ENCODE peak calls at places on chromosomes 7 and 10, in four cellular contexts. L is HCT116, O is heart left ventricle, D is uterus. N is an unnamed sample. For H3K4me1, the result is how much of the 10 kb centered on the place peaks cover.

GRCh38 chr10:69360485-69361302 is 56.0 kb downstream of the TACR2 start:
- DNase-seq in L (no peak), O (peak), D (peak), N (peak)

GRCh38 chr7:130150587-130150986 is 54.6 kb downstream of the TMEM209 start:
- DNase-seq in L (no peak), O (no peak), D (no peak), N (no peak)

GRCh38 chr10:102452672-102453340 is 1.5 kb upstream of the C10orf95 start:
- DNase-seq in L (peak), O (no peak), D (no peak), N (peak)

GRCh38 chr7:20298486-20298901 is 32.2 kb upstream of the ITGB8 start:
- DNase-seq in L (no peak), O (no peak), D (no peak), N (no peak)

GRCh38 chr10:6239213-6239991 is 36.7 kb downstream of the PFKFB3 start:
- DNase-seq in L (peak), O (no peak), D (peak), N (peak)

GRCh38 chr10:24456319-24456718 is 247.4 kb downstream of the KIAA1217 start:
- DNase-seq in L (no peak), O (no peak), D (no peak), N (no peak)

GRCh38 chr10:32166365-32166764 is 110.1 kb upstream of the KIF5B start:
- DNase-seq in L (no peak), O (no peak), D (no peak), N (no peak)

GRCh38 chr7:31896929-31897328 is 173.3 kb downstream of the PDE1C start:
- DNase-seq in L (no peak), O (no peak), D (no peak), N (no peak)

GRCh38 chr10:124323145-124323725 is 95.5 kb downstream of the OAT start:
- DNase-seq in L (no peak), O (no peak), D (no peak), N (no peak)

GRCh38 chr7:99313204-99313573 is 12.5 kb upstream of the ARPC1A start:
- DNase-seq in L (no peak), O (no peak), D (no peak), N (no peak)

GRCh38 chr10:5551531-5552375 is 27.0 kb downstream of the CALML3 start:
- DNase-seq in L (no peak), O (peak), D (no peak), N (no peak)

GRCh38 chr7:118232837-118233236 is 8.3 kb downstream of the ANKRD7 start:
- DNase-seq in L (no peak), O (no peak), D (no peak), N (no peak)

GRCh38 chr10:91340613-91341362 is 69.4 kb upstream of the HECTD2 start:
- DNase-seq in L (no peak), O (no peak), D (no peak), N (peak)

GRCh38 chr7:144048648-144049047 is at the start of gene OR2A5:
- DNase-seq in L (no peak), O (no peak), D (no peak), N (no peak)

GRCh38 chr7:55975944-55976633 is 11.7 kb downstream of the NIPSNAP2 start:
- DNase-seq in L (no peak), O (no peak), D (no peak), N (no peak)

GRCh38 chr10:124332426-124332825 is 86.3 kb downstream of the OAT start:
- DNase-seq in L (no peak), O (no peak), D (no peak), N (no peak)

GRCh38 chr7:45978010-45978681 is 57.1 kb upstream of the IGFBP3 start:
- DNase-seq in L (peak), O (no peak), D (peak), N (no peak)

GRCh38 chr7:25124485-25125136 is 449 bp downstream of the CYCS start:
- DNase-seq in L (no peak), O (no peak), D (no peak), N (peak)

GRCh38 chr7:87330942-87331341 is 14.5 kb upstream of the CROT start:
- DNase-seq in L (no peak), O (no peak), D (no peak), N (no peak)

GRCh38 chr7:3760696-3761095 is 459.6 kb downstream of the SDK1 start:
- DNase-seq in L (no peak), O (no peak), D (no peak), N (no peak)

GRCh38 chr7:84232653-84233052 is 38.1 kb upstream of the SEMA3A start:
- DNase-seq in L (no peak), O (no peak), D (no peak), N (no peak)

GRCh38 chr10:30000802-30001571 is 58.4 kb downstream of the JCAD start:
- DNase-seq in L (no peak), O (no peak), D (peak), N (peak)

GRCh38 chr7:139626817-139627216 is 103.3 kb downstream of the CLEC2L start:
- DNase-seq in L (no peak), O (no peak), D (no peak), N (no peak)

GRCh38 chr10:76115471-76116155 is 684.2 kb downstream of the LRMDA start:
- DNase-seq in L (no peak), O (no peak), D (no peak), N (peak)

GRCh38 chr10:102001435-102002068 is 54.4 kb downstream of the ARMH3 start:
- DNase-seq in L (no peak), O (no peak), D (no peak), N (no peak)

GRCh38 chr7:100791881-100792666 is 35.2 kb downstream of the EPHB4 start:
- DNase-seq in L (no peak), O (no peak), D (no peak), N (no peak)

GRCh38 chr7:35849158-35849831 is 48.4 kb downstream of the SEPTIN7 start:
- DNase-seq in L (no peak), O (no peak), D (no peak), N (no peak)

GRCh38 chr7:71017602-71018001 is 114.3 kb upstream of the GALNT17 start:
- DNase-seq in L (no peak), O (no peak), D (no peak), N (no peak)

GRCh38 chr7:135745702-135746312 is 2.8 kb downstream of the FAM180A start:
- DNase-seq in L (peak), O (no peak), D (peak), N (peak)

GRCh38 chr7:81210092-81211064 is 291.5 kb upstream of the SEMA3C start:
- DNase-seq in L (no peak), O (no peak), D (no peak), N (no peak)

GRCh38 chr10:27369832-27370231 is 129.2 kb upstream of the ACBD5 start:
- DNase-seq in L (no peak), O (no peak), D (no peak), N (no peak)

GRCh38 chr10:21169271-21169670 is 272.2 kb upstream of the NEBL start:
- DNase-seq in L (no peak), O (no peak), D (no peak), N (no peak)

GRCh38 chr7:139708541-139708940 is 69.3 kb downstream of the HIPK2 start:
- DNase-seq in L (no peak), O (no peak), D (no peak), N (no peak)

GRCh38 chr10:93173867-93174845 is 100.5 kb downstream of the CYP26A1 start:
- DNase-seq in L (no peak), O (no peak), D (no peak), N (no peak)

GRCh38 chr10:88157981-88158465 is 294.6 kb downstream of the PTEN start:
- DNase-seq in L (no peak), O (no peak), D (peak), N (no peak)

GRCh38 chr7:92973964-92974363 is 137.6 kb upstream of the CDK6 start:
- DNase-seq in L (no peak), O (no peak), D (no peak), N (no peak)

DNA sequence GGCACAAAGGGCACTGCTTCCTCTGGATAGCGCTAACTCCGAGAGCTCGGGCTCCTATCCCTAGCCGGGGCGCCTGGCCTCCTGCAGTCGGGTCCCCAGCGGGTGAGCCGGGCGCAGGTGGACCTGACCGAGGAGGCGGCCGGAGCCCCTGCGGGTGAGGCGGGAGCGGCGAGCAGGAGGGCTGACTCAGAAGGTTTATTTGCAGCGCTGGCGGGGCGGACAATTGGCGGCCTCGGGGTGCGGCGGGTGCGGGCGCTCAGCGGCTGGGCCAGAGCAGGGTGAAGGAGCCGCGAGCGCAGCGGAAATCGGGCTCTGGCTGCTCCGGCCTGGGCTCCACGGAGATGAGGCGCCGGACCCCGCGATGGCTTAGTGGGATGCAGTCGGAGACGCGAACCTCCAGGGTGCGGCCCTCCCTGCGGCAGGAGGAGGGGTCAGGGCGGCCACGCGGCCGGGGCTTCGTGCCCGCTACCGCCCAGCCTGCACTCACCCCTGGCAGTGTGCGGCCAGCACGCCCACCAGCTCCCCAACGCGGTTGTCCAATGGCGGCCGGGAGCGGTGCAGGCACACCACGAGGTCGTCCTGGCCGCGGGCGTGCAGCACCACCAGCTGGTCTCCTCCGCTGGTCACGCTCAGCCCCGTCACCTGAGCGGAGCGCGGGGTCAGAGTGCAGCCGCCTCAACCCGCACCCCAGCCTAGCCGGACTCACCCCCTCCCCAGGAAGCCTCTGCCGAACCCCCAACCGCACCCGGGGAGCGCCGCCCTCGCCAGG is 16.1 kb downstream of the MYO1G start:
- DNase-seq in L (no peak), O (no peak), D (no peak), N (peak)
- TF ChIP-seq POLR2A in L (no peak), O (no peak), D (no peak), N (no peak)

GRCh38 chr10:31100176-31100575 is 68.5 kb upstream of the ZNF438 start:
- DNase-seq in L (no peak), O (no peak), D (no peak), N (no peak)

GRCh38 chr10:31099664-31100063 is 68.0 kb upstream of the ZNF438 start:
- DNase-seq in L (peak), O (no peak), D (no peak), N (no peak)

GRCh38 chr10:31099101-31099500 is 67.4 kb upstream of the ZNF438 start:
- DNase-seq in L (no peak), O (no peak), D (no peak), N (no peak)

GRCh38 chr10:31101123-31101522 is 69.5 kb upstream of the ZNF438 start:
- DNase-seq in L (peak), O (no peak), D (no peak), N (no peak)

GRCh38 chr10:31100662-31101061 is 69.0 kb upstream of the ZNF438 start:
- DNase-seq in L (no peak), O (no peak), D (no peak), N (no peak)
- H3K4me1 ChIP-seq in L (under half), O (under half), D (under half), N (under half)

GRCh38 chr10:115814542-115814941 is 458.5 kb downstream of the GFRA1 start:
- DNase-seq in L (no peak), O (no peak), D (no peak), N (no peak)

GRCh38 chr10:115818015-115818414 is 455.0 kb downstream of the GFRA1 start:
- DNase-seq in L (no peak), O (no peak), D (no peak), N (no peak)
- H3K4me3 ChIP-seq in L (no peak), O (no peak), D (no peak), N (no peak)

DNA sequence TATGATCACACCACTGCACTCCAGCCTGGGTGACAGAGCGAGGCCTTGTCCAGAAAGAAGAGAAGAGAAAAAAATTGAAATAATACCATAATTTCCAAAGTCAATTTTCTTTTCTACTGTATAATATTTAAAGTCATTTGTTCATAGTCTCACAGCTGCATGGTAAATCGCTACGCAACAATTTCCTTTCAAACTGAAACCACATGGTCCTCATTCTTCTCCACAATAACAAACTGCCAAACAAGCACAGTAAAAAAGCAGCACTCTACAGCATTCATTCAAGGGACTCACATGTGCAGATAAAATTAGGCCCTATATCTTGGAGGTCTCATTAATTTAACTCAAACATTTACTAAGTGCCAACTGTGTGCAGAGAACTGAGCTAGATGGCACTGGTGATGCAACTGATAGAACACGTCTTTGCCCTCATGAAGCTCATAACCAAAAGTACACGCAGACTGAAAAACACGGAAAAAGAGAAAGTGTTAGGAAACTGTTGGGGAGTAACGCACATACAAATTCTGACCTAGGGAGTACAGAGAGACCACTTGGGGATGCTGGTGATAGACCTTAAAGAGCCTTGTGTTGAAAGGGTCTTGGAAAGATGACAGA is 68.4 kb upstream of the SRRM3 start:
- DNase-seq in L (no peak), O (no peak), D (no peak), N (no peak)
- TF ChIP-seq POLR2A in L (no peak), O (no peak), D (no peak), N (no peak)

GRCh38 chr10:80541144-80541750 is 3.5 kb downstream of the SH2D4B start:
- DNase-seq in L (no peak), O (peak), D (no peak), N (no peak)

GRCh38 chr10:80540644-80541143 is 3.0 kb downstream of the SH2D4B start:
- DNase-seq in L (no peak), O (no peak), D (no peak), N (no peak)

GRCh38 chr10:80539421-80539999 is 1.8 kb downstream of the SH2D4B start:
- DNase-seq in L (no peak), O (no peak), D (no peak), N (no peak)

GRCh38 chr10:80538481-80539185 is 931 bp downstream of the SH2D4B start:
- DNase-seq in L (no peak), O (no peak), D (no peak), N (no peak)

DNA sequence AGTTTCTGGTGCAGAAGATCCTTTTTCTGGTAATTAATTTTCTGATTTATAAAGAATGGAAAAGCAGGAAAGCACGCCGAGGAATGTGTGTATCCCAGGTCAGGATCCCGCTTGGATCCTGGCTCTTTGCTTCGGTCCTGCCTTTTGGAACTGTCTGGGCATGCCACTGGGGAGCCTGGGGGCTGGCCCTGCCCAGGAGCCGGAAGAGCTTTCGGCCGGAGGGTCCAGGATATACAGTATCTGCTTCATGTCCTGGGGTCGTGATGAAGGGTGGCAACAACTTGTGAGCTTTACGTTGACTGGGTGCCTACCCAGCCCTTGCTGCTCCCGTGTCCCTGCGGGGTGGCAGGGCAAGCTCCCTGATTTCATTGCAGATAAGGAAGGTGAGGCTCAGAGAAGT is 2.4 kb downstream of the SH2D4B start:
- DNase-seq in L (no peak), O (no peak), D (no peak), N (no peak)
- H3K4me1 ChIP-seq in L (under half), O (under half), D (under half), N (under half)

GRCh38 chr7:44105832-44106231 is 1.7 kb downstream of the AEBP1 start:
- DNase-seq in L (no peak), O (no peak), D (no peak), N (no peak)

GRCh38 chr7:44104880-44105771 is 981 bp downstream of the AEBP1 start:
- DNase-seq in L (no peak), O (peak), D (peak), N (no peak)

GRCh38 chr7:44102846-44103565 is 1.1 kb upstream of the AEBP1 start:
- DNase-seq in L (no peak), O (no peak), D (no peak), N (no peak)

GRCh38 chr7:44103566-44103940 is 592 bp upstream of the AEBP1 start:
- DNase-seq in L (no peak), O (no peak), D (no peak), N (no peak)

GRCh38 chr7:44103941-44104879 is at the start of gene AEBP1:
- DNase-seq in L (no peak), O (peak), D (peak), N (no peak)
- H3K4me3 ChIP-seq in L (no peak), O (peak), D (peak), N (peak)

DNA sequence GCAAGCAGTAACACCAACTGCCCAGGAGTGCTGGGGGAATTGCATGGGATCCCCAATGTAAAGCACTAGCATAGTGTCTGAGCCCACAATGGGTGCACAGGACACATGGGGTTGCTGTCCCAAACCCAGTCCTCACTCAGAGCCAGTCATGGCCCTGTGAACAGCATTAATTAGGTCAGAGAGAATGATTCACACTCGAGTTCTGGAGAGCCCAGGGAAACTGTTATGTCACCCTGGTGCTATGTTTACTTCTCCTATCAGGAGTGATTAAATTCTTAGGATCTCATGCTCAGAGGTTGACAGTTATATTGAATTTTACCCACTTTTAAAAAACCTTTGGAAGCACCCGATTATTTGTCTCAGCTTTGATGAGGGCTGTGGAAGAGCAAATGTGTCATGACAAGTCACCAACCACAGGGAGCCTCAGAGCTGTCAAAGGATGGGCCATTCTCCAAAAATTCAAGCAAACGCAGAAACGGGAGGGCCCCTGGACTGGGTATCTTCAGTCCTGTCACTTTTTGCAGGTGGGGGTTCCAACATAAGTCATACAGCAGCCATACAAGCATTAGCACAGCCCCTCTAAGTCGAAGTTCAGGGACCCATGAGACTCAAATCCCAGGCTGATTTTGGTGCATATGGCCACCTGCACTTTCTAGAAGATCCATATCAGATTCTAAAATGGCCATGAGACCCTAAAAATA is 1.3 kb upstream of the RASSF4 start:
- DNase-seq in L (no peak), O (no peak), D (no peak), N (no peak)
- TF ChIP-seq POLR2A in L (no peak), O (peak), D (no peak), N (no peak)

N was measured in gastrocnemius medialis.